ENCODE peak calls at places on chromosomes 4 and X, in eight cellular contexts. C is AG04450, B is fibroblast of lung, U is HT1080, F is A549, J is T follicular helper cell, L is Kasumi-1, I is pons. X is an unnamed sample.

GRCh38 chr4:14143892-14144291 is 516.4 kb upstream of the BOD1L1 start:
- DNase-seq in C (no peak), B (no peak), U (no peak), F (peak; percentile 24), J (no peak), L (peak; percentile 42), I (no peak), X (no peak)

GRCh38 chr4:165461176-165461835 is 82.5 kb downstream of the CPE start:
- DNase-seq in C (peak; percentile 61), B (peak; percentile 96), U (peak; percentile 21), F (no peak), J (no peak), L (no peak), I (no peak), X (no peak)

GRCh38 chrX:8815460-8816065 is 14.4 kb upstream of the FAM9A start:
- DNase-seq in C (peak; percentile 2), B (peak; percentile 27), U (peak; percentile 52), F (peak; percentile 45), J (no peak), L (peak; percentile 19), I (peak; percentile 35), X (peak; percentile 13)

GRCh38 chr4:151409470-151410313 is 716 bp downstream of the FHIP1A start:
- DNase-seq in C (no peak), B (no peak), U (peak; percentile 65), F (no peak), J (no peak), L (no peak), I (no peak), X (peak; percentile 60)

GRCh38 chrX:54484666-54485065 is 11.4 kb downstream of the FGD1 start:
- DNase-seq in C (no peak), B (no peak), U (no peak), F (no peak), J (no peak), L (no peak), I (no peak), X (no peak)

GRCh38 chr4:87363552-87363951 is 27.4 kb downstream of the HSD17B11 start:
- DNase-seq in C (no peak), B (no peak), U (peak; percentile 11), F (peak; percentile 16), J (no peak), L (no peak), I (no peak), X (no peak)

GRCh38 chrX:8663325-8663724 is 68.6 kb downstream of the ANOS1 start:
- DNase-seq in C (no peak), B (peak; percentile 70), U (no peak), F (no peak), J (no peak), L (no peak), I (no peak), X (no peak)

GRCh38 chr4:7759221-7759620 is 180.4 kb downstream of the AFAP1 start:
- DNase-seq in C (no peak), B (no peak), U (no peak), F (no peak), J (peak; percentile 36), L (peak; percentile 55), I (peak; percentile 28), X (no peak)

GRCh38 chr4:52260507-52261302 is 209.6 kb downstream of the SPATA18 start:
- DNase-seq in C (no peak), B (no peak), U (no peak), F (no peak), J (no peak), L (peak; percentile 91), I (peak; percentile 81), X (no peak)

GRCh38 chrX:41334866-41335589 is 1.1 kb downstream of the DDX3X start:
- DNase-seq in C (no peak), B (peak; percentile 61), U (peak; percentile 32), F (peak; percentile 44), J (peak; percentile 67), L (peak; percentile 26), I (no peak), X (peak; percentile 31)

GRCh38 chr4:182294436-182294835 is 51.2 kb downstream of the TENM3 start:
- DNase-seq in C (no peak), B (peak; percentile 52), U (no peak), F (no peak), J (no peak), L (no peak), I (no peak), X (no peak)

GRCh38 chrX:45622538-45622937 is 421.9 kb upstream of the DIPK2B start:
- DNase-seq in C (no peak), B (peak; percentile 79), U (peak; percentile 54), F (no peak), J (no peak), L (no peak), I (no peak), X (no peak)

GRCh38 chr4:168848977-168849687 is 160.9 kb downstream of the CBR4 start:
- DNase-seq in C (no peak), B (peak; percentile 71), U (peak; percentile 43), F (no peak), J (no peak), L (no peak), I (peak; percentile 66), X (no peak)

GRCh38 chr4:137998666-137999429 is 243.3 kb downstream of the SLC7A11 start:
- DNase-seq in C (peak; percentile 11), B (peak; percentile 93), U (no peak), F (no peak), J (no peak), L (no peak), I (no peak), X (no peak)

GRCh38 chrX:132967049-132967448 is 8.6 kb upstream of the HS6ST2 start:
- DNase-seq in C (no peak), B (no peak), U (no peak), F (no peak), J (no peak), L (no peak), I (no peak), X (no peak)